ENCODE peak calls at places on chromosomes 7 and 10, in eight cellular contexts. T is adrenal gland, M is A549, X is body of pancreas, Y is stomach, H is heart left ventricle, D is K562, R is uterus. O is an unnamed sample.

GRCh38 chr10:34049887-34050286 is 715.4 kb upstream of the NRP1 start:
- DNase-seq in T (no peak), X (no peak), Y (no peak), R (no peak), M (peak), H (no peak), D (no peak), O (no peak)

GRCh38 chr10:69801094-69801433 is 642 bp upstream of the COL13A1 start:
- DNase-seq in T (peak), H (peak), Y (peak), X (peak), M (peak), D (peak), R (peak), O (peak)

GRCh38 chr10:6140141-6140841 is 51.5 kb downstream of the RBM17 start:
- DNase-seq in T (no peak), R (no peak), Y (peak), D (no peak), M (no peak), X (no peak), H (no peak), O (peak)

GRCh38 chr7:112071856-112072255 is 134.3 kb downstream of the DOCK4 start:
- DNase-seq in D (no peak), X (no peak), R (no peak), T (no peak), Y (no peak), H (no peak), M (no peak), O (no peak)

GRCh38 chr10:34319197-34319846 is 495.8 kb downstream of the PARD3 start:
- DNase-seq in T (peak), H (no peak), D (no peak), M (no peak), X (peak), R (no peak), Y (peak), O (peak)

GRCh38 chr7:105655901-105656380 is 74.6 kb upstream of the EFCAB10 start:
- DNase-seq in M (no peak), D (no peak), T (no peak), R (no peak), H (no peak), X (no peak), Y (no peak), O (no peak)

GRCh38 chr7:49295136-49295535 is 370.8 kb downstream of the CDC14C start:
- DNase-seq in Y (no peak), M (no peak), T (no peak), R (no peak), X (no peak), H (no peak), D (no peak), O (no peak)

GRCh38 chr7:75854233-75854632 is 24.6 kb upstream of the RHBDD2 start:
- DNase-seq in D (no peak), Y (no peak), T (no peak), R (no peak), H (no peak), M (no peak), X (no peak), O (no peak)

GRCh38 chr10:59536576-59537014 is 173.1 kb downstream of the SLC16A9 start:
- DNase-seq in T (no peak), R (peak), H (peak), M (no peak), D (no peak), X (no peak), Y (no peak), O (no peak)

GRCh38 chr10:72061930-72062329 is 26.4 kb downstream of the SPOCK2 start:
- DNase-seq in X (no peak), D (no peak), H (no peak), Y (no peak), R (no peak), T (peak), M (no peak), O (no peak)

GRCh38 chr7:118029881-118030422 is 154.0 kb upstream of the LSM8 start:
- DNase-seq in R (no peak), T (no peak), X (no peak), D (no peak), M (no peak), Y (no peak), H (no peak), O (no peak)

GRCh38 chr7:36155811-36156361 is 2.8 kb downstream of the EEPD1 start:
- DNase-seq in D (no peak), H (peak), X (peak), R (no peak), M (no peak), Y (peak), T (peak), O (peak)

GRCh38 chr7:92496876-92497275 is 19.1 kb upstream of the ERVW-1 start:
- DNase-seq in H (no peak), D (no peak), Y (no peak), R (no peak), T (no peak), X (no peak), M (no peak), O (no peak)

GRCh38 chr7:601573-602340 is 82.1 kb upstream of the PDGFA start:
- DNase-seq in H (peak), X (no peak), D (peak), Y (peak), T (peak), R (peak), M (no peak), O (peak)

GRCh38 chr7:116780521-116780920 is 81.9 kb upstream of the CAPZA2 start:
- DNase-seq in D (no peak), R (no peak), X (no peak), M (no peak), H (no peak), Y (no peak), T (no peak), O (no peak)

GRCh38 chr10:132714096-132714721 is 71.7 kb downstream of the NKX6-2 start:
- DNase-seq in T (no peak), Y (peak), D (no peak), H (peak), M (no peak), R (no peak), X (no peak), O (no peak)

GRCh38 chr7:64871761-64872160 is 31.3 kb upstream of the ZNF273 start:
- DNase-seq in X (no peak), M (no peak), Y (peak), R (no peak), D (no peak), T (no peak), H (no peak), O (no peak)

GRCh38 chr10:78004215-78005026 is 24.9 kb downstream of the POLR3A start:
- DNase-seq in Y (no peak), X (no peak), M (no peak), H (no peak), R (no peak), T (peak), D (no peak), O (no peak)

GRCh38 chr7:40742270-40742669 is 607.5 kb downstream of the SUGCT start:
- DNase-seq in D (no peak), M (no peak), Y (no peak), R (no peak), T (peak), X (no peak), H (no peak), O (no peak)

GRCh38 chr10:69004821-69005220 is 16.2 kb downstream of the KIFBP start:
- DNase-seq in Y (no peak), D (no peak), M (peak), H (no peak), T (no peak), R (no peak), X (no peak), O (no peak)

GRCh38 chr7:4738711-4739527 is 36.5 kb upstream of the AP5Z1 start:
- DNase-seq in H (peak), Y (peak), X (peak), D (peak), T (peak), M (peak), R (peak), O (no peak)

GRCh38 chr10:3217301-3217700 is 44.7 kb upstream of the PITRM1 start:
- DNase-seq in R (no peak), M (no peak), Y (no peak), X (no peak), D (no peak), H (no peak), T (no peak), O (no peak)

GRCh38 chr10:20536381-20536780 is 360.7 kb downstream of the NEBL start:
- DNase-seq in Y (no peak), M (no peak), D (no peak), X (no peak), T (no peak), H (no peak), R (no peak), O (no peak)

GRCh38 chr10:102927311-102928010 is 9.4 kb downstream of the CNNM2 start:
- DNase-seq in M (no peak), T (no peak), D (no peak), R (no peak), X (no peak), Y (no peak), H (no peak), O (peak)

GRCh38 chr10:69952069-69952800 is 100.4 kb upstream of the MACROH2A2 start:
- DNase-seq in X (no peak), T (no peak), Y (no peak), H (no peak), R (no peak), D (no peak), M (no peak), O (no peak)

GRCh38 chr7:36278767-36279171 is 110.9 kb upstream of the ANLN start:
- DNase-seq in M (no peak), D (no peak), X (no peak), T (no peak), Y (no peak), R (peak), H (no peak), O (no peak)

GRCh38 chr10:86785021-86785420 is 28.6 kb downstream of the BMPR1A start:
- DNase-seq in H (no peak), Y (no peak), X (no peak), D (no peak), T (no peak), M (no peak), R (no peak), O (no peak)

GRCh38 chr10:117239031-117239430 is 1.9 kb upstream of the SLC18A2 start:
- DNase-seq in R (no peak), H (no peak), Y (no peak), M (no peak), D (no peak), X (no peak), T (no peak), O (no peak)

GRCh38 chr10:62856021-62856420 is 39.9 kb upstream of the EGR2 start:
- DNase-seq in M (no peak), Y (no peak), T (no peak), X (no peak), D (no peak), R (no peak), H (no peak), O (no peak)

GRCh38 chr7:28187012-28187411 is 6.4 kb upstream of the JAZF1 start:
- DNase-seq in R (no peak), H (no peak), M (no peak), D (no peak), T (no peak), X (no peak), Y (no peak), O (no peak)

GRCh38 chr7:159144756-159145543 is at the start of gene VIPR2:
- DNase-seq in T (no peak), M (no peak), X (peak), R (peak), H (peak), Y (no peak), D (no peak), O (peak)

GRCh38 chr7:129536323-129536722 is 34.0 kb downstream of the SMKR1 start:
- DNase-seq in Y (no peak), R (no peak), T (no peak), H (no peak), X (no peak), M (no peak), D (no peak), O (no peak)

GRCh38 chr10:101783736-101784118 is 481 bp upstream of the NPM3 start:
- DNase-seq in M (no peak), H (no peak), R (no peak), D (no peak), Y (no peak), T (no peak), X (no peak), O (no peak)

GRCh38 chr7:134351424-134351823 is 34.7 kb upstream of the SLC35B4 start:
- DNase-seq in R (no peak), M (no peak), Y (no peak), T (no peak), H (no peak), X (no peak), D (no peak), O (no peak)

GRCh38 chr10:109957092-109957797 is 33.9 kb upstream of the XPNPEP1 start:
- DNase-seq in H (no peak), D (no peak), Y (peak), M (no peak), R (no peak), T (no peak), X (peak), O (no peak)

GRCh38 chr10:127275272-127275671 is 78.9 kb upstream of the INSYN2A start:
- DNase-seq in T (no peak), D (no peak), R (no peak), M (no peak), X (no peak), H (no peak), Y (no peak), O (no peak)

GRCh38 chr7:26574476-26574875 is 282.8 kb downstream of the SNX10 start:
- DNase-seq in D (no peak), M (no peak), X (no peak), H (no peak), T (no peak), R (no peak), Y (no peak), O (no peak)

DNA sequence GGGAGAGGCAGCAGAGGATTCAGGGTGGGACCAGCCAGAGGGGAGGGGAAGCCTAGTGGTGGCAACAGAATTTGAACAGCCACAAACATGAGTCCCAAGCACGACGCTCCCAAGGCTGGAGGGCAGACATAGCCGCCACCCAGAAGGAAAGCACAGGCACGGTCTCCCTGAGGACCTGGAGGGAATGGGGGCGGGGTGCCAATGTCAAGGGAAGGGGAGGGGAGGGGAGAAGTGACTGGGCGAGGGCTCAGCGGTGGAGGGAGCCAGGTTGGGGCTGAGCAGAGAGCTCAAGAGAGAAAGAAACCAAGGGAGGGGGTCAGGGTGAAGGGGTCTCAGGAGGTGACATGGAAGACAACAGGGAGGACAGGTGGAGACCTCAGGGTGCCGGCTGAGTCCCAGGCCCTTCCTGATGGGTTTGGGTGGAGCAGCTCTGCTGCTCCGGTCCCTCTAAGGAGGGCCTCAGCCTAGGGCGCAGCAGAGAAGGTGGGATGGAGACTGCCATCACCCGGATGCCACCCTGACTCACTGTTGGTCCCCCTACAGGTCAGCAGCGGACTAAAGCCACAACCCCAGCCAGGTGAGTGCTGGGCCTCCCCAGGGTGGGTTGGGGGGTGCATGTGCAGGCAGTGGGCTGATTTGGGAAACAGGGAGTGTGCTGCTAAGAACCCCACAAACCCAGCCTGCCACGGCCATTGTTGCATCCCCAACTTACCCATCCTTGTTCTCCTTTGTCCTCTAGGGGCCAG is 24.2 kb downstream of the PILRA start:
- DNase-seq in H (no peak), Y (no peak), D (no peak), M (no peak), X (no peak), R (no peak), T (no peak), O (no peak)
- TF ChIP-seq POLR2A in H (no peak), Y (no peak), D (no peak), M (no peak), X (no peak), R (no peak), T (no peak), O (no peak)

GRCh38 chr10:67837519-67838314 is at the start of gene DNAJC12:
- DNase-seq in H (no peak), Y (no peak), R (no peak), X (no peak), M (peak), T (peak), D (peak), O (no peak)

GRCh38 chr10:67839957-67840356 is 2.0 kb upstream of the DNAJC12 start:
- DNase-seq in D (no peak), T (no peak), X (no peak), Y (no peak), M (no peak), R (no peak), H (no peak), O (no peak)

GRCh38 chr10:67836491-67836890 is 1.5 kb downstream of the DNAJC12 start:
- DNase-seq in H (no peak), R (no peak), X (no peak), T (no peak), Y (no peak), D (no peak), M (no peak), O (no peak)

GRCh38 chr10:67834375-67834774 is 3.6 kb downstream of the DNAJC12 start:
- DNase-seq in H (no peak), X (no peak), R (no peak), Y (no peak), M (no peak), T (no peak), D (no peak), O (no peak)

DNA sequence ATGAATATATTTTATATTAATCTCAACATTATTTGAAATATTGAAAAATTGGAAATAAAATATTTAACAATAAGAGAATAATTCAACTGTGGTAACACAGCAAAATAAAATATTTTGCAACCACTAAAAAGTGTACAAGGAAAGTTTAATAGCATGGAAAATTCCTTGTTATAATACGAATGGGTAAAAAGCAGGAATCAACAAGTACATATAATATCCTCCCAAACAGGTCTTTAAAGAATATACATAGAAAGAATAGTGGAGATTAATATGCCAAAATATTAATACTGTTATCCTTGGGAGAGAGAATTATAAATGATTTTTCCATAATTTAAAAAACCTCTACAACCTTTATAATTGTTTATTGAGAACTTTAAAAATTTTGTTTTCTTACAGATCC is 1.0 kb downstream of the DNAJC12 start:
- DNase-seq in D (no peak), Y (no peak), R (no peak), X (no peak), T (no peak), M (no peak), H (no peak), O (no peak)
- H3K4me3 ChIP-seq in D (peak), Y (no peak), R (no peak), X (peak), T (no peak), M (peak), H (no peak), O (peak)

GRCh38 chr10:13658256-13658655 is 71.5 kb downstream of the PRPF18 start:
- DNase-seq in D (no peak), M (no peak), H (no peak), Y (no peak), X (no peak), T (no peak), R (no peak), O (no peak)

GRCh38 chr10:13656337-13657183 is 69.8 kb downstream of the PRPF18 start:
- DNase-seq in M (no peak), Y (no peak), R (no peak), H (no peak), T (no peak), X (no peak), D (no peak), O (no peak)

GRCh38 chr10:13658864-13659685 is 72.3 kb downstream of the PRPF18 start:
- DNase-seq in T (peak), M (no peak), R (peak), D (no peak), H (peak), X (no peak), Y (no peak), O (no peak)

GRCh38 chr10:13654846-13655245 is 68.1 kb downstream of the PRPF18 start:
- DNase-seq in D (no peak), T (no peak), H (no peak), Y (no peak), M (no peak), R (no peak), X (no peak), O (no peak)

GRCh38 chr10:13657184-13657680 is 70.5 kb downstream of the PRPF18 start:
- DNase-seq in H (no peak), X (no peak), T (no peak), D (no peak), R (no peak), M (no peak), Y (no peak), O (no peak)
- TF ChIP-seq POLR2A in H (no peak), X (no peak), T (no peak), D (no peak), R (no peak), M (no peak), Y (no peak), O (no peak)

GRCh38 chr10:13684813-13685511 is 98.2 kb downstream of the PRPF18 start:
- DNase-seq in D (no peak), R (no peak), T (no peak), X (no peak), Y (no peak), H (no peak), M (no peak), O (no peak)
- H3K4me3 ChIP-seq in D (no peak), R (no peak), T (no peak), X (no peak), Y (no peak), H (no peak), M (no peak), O (no peak)

GRCh38 chr7:2204446-2204845 is 28.3 kb downstream of the MAD1L1 start:
- DNase-seq in X (no peak), T (no peak), D (no peak), M (no peak), H (no peak), R (no peak), Y (no peak), O (no peak)
- TF ChIP-seq POLR2A in X (no peak), T (no peak), D (no peak), M (no peak), H (no peak), R (no peak), Y (no peak), O (no peak)